ENCODE peak calls at places on chromosomes 2 and 18, in four cellular contexts. U is stimulated activated CD4-positive, alpha-beta T cell treated with anti-CD3 and anti-CD28 coated beads, Interleukin-1b, Interleukin-23, amount 100 ng/mL, for 24 hours; N is Daoy; E is H7. O is an unnamed sample.
A peak's percentile ranks its signal among the peaks of the same experiment; 100 is the strongest.

GRCh38 chr2:9152975-9153402 is 53.6 kb upstream of the ASAP2 start:
- DNase-seq in U (no peak), N (no peak), E (no peak), O (no peak)

GRCh38 chr2:43305006-43305405 is 78.6 kb upstream of the ZFP36L2 start:
- DNase-seq in U (no peak), N (no peak), E (no peak), O (no peak)

GRCh38 chr2:4110273-4110672 is 406.9 kb downstream of the DCDC2C start:
- DNase-seq in U (no peak), N (no peak), E (peak; percentile 51), O (no peak)

GRCh38 chr2:16272038-16272788 is 331.9 kb downstream of the MYCN start:
- DNase-seq in U (no peak), N (no peak), E (no peak), O (no peak)

GRCh38 chr2:234437642-234438321 is 59.1 kb downstream of the ARL4C start:
- DNase-seq in U (no peak), N (no peak), E (no peak), O (no peak)

GRCh38 chr2:238997137-238997390 is 149.2 kb downstream of the TWIST2 start:
- DNase-seq in U (no peak), N (no peak), E (peak; percentile 18), O (no peak)

GRCh38 chr2:240325006-240325653 is 110.3 kb upstream of the GPC1 start:
- DNase-seq in U (no peak), N (no peak), E (peak; percentile 41), O (no peak)

GRCh38 chr2:221674446-221674845 is 102.3 kb upstream of the EPHA4 start:
- DNase-seq in U (no peak), N (peak; percentile 22), E (no peak), O (no peak)

GRCh38 chr2:111679202-111679601 is 204.8 kb downstream of the ANAPC1 start:
- DNase-seq in U (no peak), N (no peak), E (no peak), O (no peak)

GRCh38 chr2:239380831-239381708 is 19.8 kb downstream of the HDAC4 start:
- DNase-seq in U (no peak), N (no peak), E (no peak), O (no peak)

GRCh38 chr2:204869142-204869823 is 324.0 kb downstream of the PARD3B start:
- DNase-seq in U (no peak), N (no peak), E (no peak), O (no peak)

GRCh38 chr2:127624321-127625145 is 21.4 kb upstream of the GPR17 start:
- DNase-seq in U (no peak), N (no peak), E (peak; percentile 50), O (no peak)

GRCh38 chr2:47309952-47310800 is 92.8 kb upstream of the MSH2 start:
- DNase-seq in U (no peak), N (peak; percentile 50), E (no peak), O (peak; percentile 15)

GRCh38 chr18:50649821-50650220 is 89.9 kb downstream of the MAPK4 start:
- DNase-seq in U (no peak), N (peak; percentile 50), E (no peak), O (no peak)

GRCh38 chr18:74870950-74871349 is 273.3 kb downstream of the ZNF407 start:
- DNase-seq in U (no peak), N (no peak), E (no peak), O (no peak)

GRCh38 chr2:3180082-3180908 is 197.3 kb downstream of the EIPR1 start:
- DNase-seq in U (no peak), N (no peak), E (no peak), O (no peak)

GRCh38 chr2:36032046-36032445 is 323.5 kb upstream of the CRIM1 start:
- DNase-seq in U (no peak), N (no peak), E (no peak), O (no peak)

GRCh38 chr18:23981369-23981768 is 33.2 kb upstream of the TTC39C start:
- DNase-seq in U (no peak), N (no peak), E (no peak), O (no peak)

GRCh38 chr18:22165603-22166069 is 3.8 kb upstream of the GATA6 start:
- DNase-seq in U (no peak), N (no peak), E (peak; percentile 78), O (no peak)

GRCh38 chr2:235052514-235053354 is 100.9 kb downstream of the SH3BP4 start:
- DNase-seq in U (no peak), N (no peak), E (no peak), O (no peak)

GRCh38 chr2:178819147-178819875 is 12.1 kb upstream of the TTN start:
- DNase-seq in U (no peak), N (no peak), E (no peak), O (no peak)

GRCh38 chr2:15446961-15447360 is 114.2 kb downstream of the NBAS start:
- DNase-seq in U (no peak), N (no peak), E (no peak), O (no peak)

O was measured in GM23338.